ENCODE peak calls at places on chromosomes 1 and 21, in five cellular contexts. One of them, this sample, is unnamed.

GRCh38 chr1:186722711-186723309 is 42.6 kb upstream of the PTGS2 start:
- DNase-seq in kidney: no peak
- DNase-seq in NCI-H460: peak; percentile 68
- DNase-seq in heart right ventricle: no peak
- DNase-seq in stimulated activated CD4-positive, alpha-beta T cell treated with anti-CD3 and anti-CD28 coated beads, Interleukin-1b, Interleukin-23, amount 100 ng/mL, for 48 hours: no peak
- DNase-seq in this sample: no peak

GRCh38 chr21:35072960-35073359 is 23.9 kb upstream of the RUNX1 start:
- DNase-seq in NCI-H460: no peak
- DNase-seq in stimulated activated CD4-positive, alpha-beta T cell treated with anti-CD3 and anti-CD28 coated beads, Interleukin-1b, Interleukin-23, amount 100 ng/mL, for 48 hours: no peak
- DNase-seq in kidney: peak; percentile 66
- DNase-seq in heart right ventricle: peak; percentile 17
- DNase-seq in this sample: no peak

GRCh38 chr1:197783510-197783948 is 8.2 kb upstream of the DENND1B start:
- DNase-seq in kidney: no peak
- DNase-seq in stimulated activated CD4-positive, alpha-beta T cell treated with anti-CD3 and anti-CD28 coated beads, Interleukin-1b, Interleukin-23, amount 100 ng/mL, for 48 hours: no peak
- DNase-seq in NCI-H460: no peak
- DNase-seq in heart right ventricle: no peak
- DNase-seq in this sample: no peak

GRCh38 chr1:86523670-86524354 is 23.1 kb upstream of the CLCA4 start:
- DNase-seq in heart right ventricle: no peak
- DNase-seq in NCI-H460: no peak
- DNase-seq in stimulated activated CD4-positive, alpha-beta T cell treated with anti-CD3 and anti-CD28 coated beads, Interleukin-1b, Interleukin-23, amount 100 ng/mL, for 48 hours: no peak
- DNase-seq in kidney: no peak
- DNase-seq in this sample: no peak

GRCh38 chr1:170562644-170563338 is 30.8 kb downstream of the GORAB start:
- DNase-seq in heart right ventricle: peak; percentile 15
- DNase-seq in kidney: peak; percentile 76
- DNase-seq in NCI-H460: peak; percentile 22
- DNase-seq in stimulated activated CD4-positive, alpha-beta T cell treated with anti-CD3 and anti-CD28 coated beads, Interleukin-1b, Interleukin-23, amount 100 ng/mL, for 48 hours: peak; percentile 15
- DNase-seq in this sample: no peak

GRCh38 chr1:30144831-30145230 is 578.6 kb downstream of the MATN1 start:
- DNase-seq in kidney: no peak
- DNase-seq in NCI-H460: no peak
- DNase-seq in heart right ventricle: no peak
- DNase-seq in stimulated activated CD4-positive, alpha-beta T cell treated with anti-CD3 and anti-CD28 coated beads, Interleukin-1b, Interleukin-23, amount 100 ng/mL, for 48 hours: no peak
- DNase-seq in this sample: no peak

GRCh38 chr1:162502928-162503327 is 5.3 kb downstream of the UHMK1 start:
- DNase-seq in stimulated activated CD4-positive, alpha-beta T cell treated with anti-CD3 and anti-CD28 coated beads, Interleukin-1b, Interleukin-23, amount 100 ng/mL, for 48 hours: no peak
- DNase-seq in heart right ventricle: no peak
- DNase-seq in NCI-H460: no peak
- DNase-seq in kidney: no peak
- DNase-seq in this sample: no peak

GRCh38 chr1:74964508-74964907 is 169.7 kb upstream of the LHX8 start:
- DNase-seq in stimulated activated CD4-positive, alpha-beta T cell treated with anti-CD3 and anti-CD28 coated beads, Interleukin-1b, Interleukin-23, amount 100 ng/mL, for 48 hours: no peak
- DNase-seq in kidney: no peak
- DNase-seq in NCI-H460: no peak
- DNase-seq in heart right ventricle: no peak
- DNase-seq in this sample: no peak

GRCh38 chr21:33856893-33857527 is 58.6 kb downstream of the ATP5PO start:
- DNase-seq in stimulated activated CD4-positive, alpha-beta T cell treated with anti-CD3 and anti-CD28 coated beads, Interleukin-1b, Interleukin-23, amount 100 ng/mL, for 48 hours: no peak
- DNase-seq in heart right ventricle: no peak
- DNase-seq in NCI-H460: no peak
- DNase-seq in kidney: no peak
- DNase-seq in this sample: no peak

GRCh38 chr1:163655565-163655964 is 333.8 kb downstream of the NUF2 start:
- DNase-seq in stimulated activated CD4-positive, alpha-beta T cell treated with anti-CD3 and anti-CD28 coated beads, Interleukin-1b, Interleukin-23, amount 100 ng/mL, for 48 hours: no peak
- DNase-seq in kidney: no peak
- DNase-seq in NCI-H460: no peak
- DNase-seq in heart right ventricle: no peak
- DNase-seq in this sample: no peak

GRCh38 chr1:201783572-201783971 is 45.4 kb upstream of the IPO9 start:
- DNase-seq in NCI-H460: no peak
- DNase-seq in heart right ventricle: no peak
- DNase-seq in kidney: no peak
- DNase-seq in stimulated activated CD4-positive, alpha-beta T cell treated with anti-CD3 and anti-CD28 coated beads, Interleukin-1b, Interleukin-23, amount 100 ng/mL, for 48 hours: no peak
- DNase-seq in this sample: no peak

This sample was measured in T-helper 2 cell treated with Interferon-gamma antibody and Interleukin-4, amounts not matched to agents 5 μg/mL and 100 μg/mL, for 36 hours.